ENCODE peak calls at places on chromosomes 13 and 19, in four cellular contexts. P is naive B cell; A is AG10803; N is stimulated activated CD4-positive, alpha-beta T cell treated with anti-CD3 and anti-CD28 coated beads, TNF-alpha, amount 100 ng/mL, for 1 hour. R is an unnamed sample.

GRCh38 chr19:43596842-43597461 is 557 bp downstream of the ZNF576 start:
- DNase-seq in P (no peak), A (no peak), N (no peak), R (no peak)

GRCh38 chr13:95191821-95192220 is 109.4 kb downstream of the ABCC4 start:
- DNase-seq in P (peak), A (peak), N (peak), R (peak)

GRCh38 chr13:38981096-38981495 is 9.5 kb downstream of the STOML3 start:
- DNase-seq in P (no peak), A (no peak), N (no peak), R (no peak)

GRCh38 chr13:26255717-26256277 is 1.9 kb downstream of the CDK8 start:
- DNase-seq in P (no peak), A (no peak), N (no peak), R (peak)

GRCh38 chr19:4988770-4989251 is 19.9 kb downstream of the KDM4B start:
- DNase-seq in P (no peak), A (peak), N (no peak), R (no peak)

GRCh38 chr13:102440259-102440936 is 38.5 kb upstream of the FGF14 start:
- DNase-seq in P (no peak), A (no peak), N (no peak), R (peak)

GRCh38 chr13:93755341-93755740 is 528.7 kb downstream of the GPC6 start:
- DNase-seq in P (no peak), A (no peak), N (no peak), R (no peak)

GRCh38 chr13:26957163-26957562 is 196.6 kb upstream of the GPR12 start:
- DNase-seq in P (no peak), A (no peak), N (no peak), R (no peak)

GRCh38 chr13:112260108-112261055 is 115.8 kb upstream of the SPACA7 start:
- DNase-seq in P (no peak), A (no peak), N (no peak), R (no peak)

GRCh38 chr13:24038405-24038804 is 122.1 kb upstream of the SPATA13 start:
- DNase-seq in P (no peak), A (no peak), N (no peak), R (no peak)

GRCh38 chr19:19342086-19343015 is 21.7 kb downstream of the MAU2 start:
- DNase-seq in P (no peak), A (peak), N (no peak), R (no peak)

GRCh38 chr13:37446503-37446902 is 152.1 kb downstream of the POSTN start:
- DNase-seq in P (no peak), A (peak), N (no peak), R (no peak)

GRCh38 chr19:42370068-42370520 is 20.0 kb downstream of the CNFN start:
- DNase-seq in P (no peak), A (no peak), N (no peak), R (no peak)

R was measured in GM06990.